ENCODE peak calls at places on chromosomes 13 and 19, in five cellular contexts. M is K562, Y is GM12878, N is SK-N-SH, B is HepG2. W is an unnamed sample.

GRCh38 chr13:24208314-24208713 is 47.8 kb downstream of the SPATA13 start:
- DNase-seq in M (no peak), N (no peak), Y (no peak), B (no peak), W (no peak)

GRCh38 chr19:22600690-22601648 is 33.2 kb upstream of the ZNF492 start:
- DNase-seq in Y (no peak), B (no peak), M (no peak), N (no peak), W (no peak)

GRCh38 chr13:30191491-30192100 is 115.8 kb downstream of the KATNAL1 start:
- DNase-seq in M (no peak), Y (no peak), B (no peak), N (no peak), W (no peak)

GRCh38 chr19:10551698-10552301 is 8.1 kb downstream of the ATG4D start:
- DNase-seq in M (no peak), Y (no peak), B (no peak), N (no peak), W (peak)

GRCh38 chr19:14333101-14333871 is 48.0 kb upstream of the ADGRE5 start:
- DNase-seq in N (peak), Y (no peak), M (peak), B (no peak), W (peak)

GRCh38 chr13:113836917-113837553 is 26.8 kb downstream of the GAS6 start:
- DNase-seq in B (no peak), M (no peak), N (peak), Y (no peak), W (no peak)

GRCh38 chr13:36639610-36640009 is 34.2 kb upstream of the SERTM1 start:
- DNase-seq in B (no peak), N (peak), M (no peak), Y (no peak), W (no peak)

GRCh38 chr19:7888826-7889217 is 512 bp downstream of the LRRC8E start:
- DNase-seq in N (no peak), B (no peak), M (no peak), Y (no peak), W (no peak)

GRCh38 chr13:113151745-113152707 is 6.4 kb upstream of the PROZ start:
- DNase-seq in B (no peak), Y (no peak), M (no peak), N (no peak), W (no peak)

GRCh38 chr19:40139533-40140287 is 49.0 kb upstream of the ZNF780A start:
- DNase-seq in M (peak), N (peak), B (peak), Y (no peak), W (peak)

GRCh38 chr13:29993716-29994488 is 143.5 kb upstream of the UBL3 start:
- DNase-seq in M (no peak), Y (no peak), B (no peak), N (no peak), W (no peak)

GRCh38 chr13:98824376-98825160 is 72.1 kb upstream of the SLC15A1 start:
- DNase-seq in M (no peak), N (no peak), B (no peak), Y (no peak), W (no peak)

GRCh38 chr13:85411608-85412007 is 387.6 kb downstream of the SLITRK6 start:
- DNase-seq in B (no peak), M (no peak), Y (no peak), N (no peak), W (no peak)

GRCh38 chr19:5103812-5104410 is 135.0 kb downstream of the KDM4B start:
- DNase-seq in B (no peak), M (no peak), N (no peak), Y (no peak), W (no peak)

GRCh38 chr13:31945202-31945978 is 86.2 kb upstream of the FRY start:
- DNase-seq in B (no peak), N (peak), M (no peak), Y (no peak), W (peak)

GRCh38 chr13:39612023-39612637 is 9.1 kb upstream of the LHFPL6 start:
- DNase-seq in N (peak), Y (no peak), M (peak), B (peak), W (peak)

GRCh38 chr13:73417012-73417615 is 358.3 kb downstream of the KLF5 start:
- DNase-seq in M (peak), B (peak), N (peak), Y (no peak), W (peak)

GRCh38 chr19:41928221-41928683 is at the start of gene ERFL:
- DNase-seq in Y (no peak), N (peak), M (peak), B (no peak), W (no peak)

GRCh38 chr13:40656358-40656757 is 10.1 kb downstream of the FOXO1 start:
- DNase-seq in M (no peak), B (no peak), Y (no peak), N (no peak), W (no peak)

GRCh38 chr13:111183959-111184684 is 69.0 kb downstream of the ARHGEF7 start:
- DNase-seq in B (no peak), N (no peak), M (no peak), Y (no peak), W (no peak)

GRCh38 chr19:32091196-32091595 is 254.2 kb upstream of the ZNF507 start:
- DNase-seq in B (no peak), M (no peak), N (no peak), Y (no peak), W (no peak)

GRCh38 chr13:52736891-52737290 is 2.7 kb downstream of the CNMD start:
- DNase-seq in M (no peak), B (no peak), N (no peak), Y (no peak), W (no peak)

GRCh38 chr19:991174-991931 is 7.2 kb downstream of the WDR18 start:
- DNase-seq in N (peak), B (no peak), M (peak), Y (no peak), W (peak)

GRCh38 chr19:33628921-33629825 is 7.4 kb downstream of the CHST8 start:
- DNase-seq in M (no peak), B (no peak), Y (no peak), N (no peak), W (no peak)

GRCh38 chr19:2072757-2073551 is 21.9 kb upstream of the MKNK2 start:
- DNase-seq in M (no peak), B (no peak), N (peak), Y (no peak), W (no peak)

GRCh38 chr19:40220674-40221073 is 2.5 kb upstream of the TTC9B start:
- DNase-seq in M (no peak), Y (no peak), B (no peak), N (no peak), W (no peak)

GRCh38 chr13:98208606-98209005 is 31.5 kb upstream of the RNF113B start:
- DNase-seq in M (no peak), N (no peak), B (no peak), Y (no peak), W (no peak)

GRCh38 chr13:53775807-53776206 is 747.2 kb downstream of the OLFM4 start:
- DNase-seq in B (no peak), Y (no peak), M (no peak), N (no peak), W (no peak)

GRCh38 chr13:94351292-94352000 is 128.0 kb downstream of the DCT start:
- DNase-seq in Y (no peak), B (no peak), M (no peak), N (no peak), W (no peak)

GRCh38 chr13:28611021-28611420 is 47.9 kb upstream of the POMP start:
- DNase-seq in B (no peak), N (no peak), Y (no peak), M (no peak), W (no peak)

GRCh38 chr13:97121894-97122293 is 100.2 kb upstream of the MBNL2 start:
- DNase-seq in Y (no peak), B (no peak), N (no peak), M (no peak), W (no peak)

DNA sequence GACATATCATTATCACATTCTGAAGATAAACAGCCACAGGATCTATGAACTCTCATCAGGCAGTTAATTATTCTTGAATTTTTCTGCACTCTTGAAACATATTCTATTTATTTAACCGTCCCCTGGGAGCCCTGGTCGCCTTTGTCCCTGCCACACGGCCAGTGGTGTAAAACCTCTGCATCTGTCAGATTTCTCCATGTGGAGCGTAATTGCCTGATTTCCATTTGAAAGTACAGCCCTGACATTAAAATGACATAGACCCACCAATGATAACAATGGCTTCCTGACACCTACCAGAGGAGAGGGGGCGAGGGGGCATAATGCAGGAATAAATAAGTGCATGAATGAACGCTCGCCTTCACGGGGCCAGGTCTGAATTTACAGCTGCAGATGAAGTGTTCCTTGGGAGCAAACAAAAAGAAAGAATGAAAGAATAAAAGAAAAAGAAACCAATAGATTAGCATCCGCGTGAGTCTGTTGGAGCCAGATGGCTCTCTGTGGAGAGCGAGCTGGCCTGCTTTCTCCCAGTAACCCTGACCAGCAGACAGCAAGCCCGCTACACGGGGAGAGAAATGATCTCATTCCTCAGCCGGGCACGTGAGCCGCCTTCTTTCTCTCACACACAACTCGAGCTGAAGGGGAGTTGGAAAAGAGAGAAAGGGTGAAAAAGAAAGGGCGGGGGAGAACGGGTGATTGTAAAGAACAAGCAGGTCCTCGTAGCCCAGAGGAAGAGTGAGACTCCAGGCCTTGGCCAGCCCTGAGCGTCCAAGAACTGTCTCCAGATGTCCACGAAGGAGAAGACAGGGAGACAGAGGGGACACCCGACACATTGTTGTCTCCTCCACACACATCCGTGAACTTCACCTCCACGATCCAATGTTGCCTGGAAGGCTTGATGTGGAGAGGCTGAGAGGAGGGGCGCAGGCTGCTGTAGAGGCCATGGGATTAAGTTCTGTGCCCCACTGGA is 81.2 kb downstream of the RNASEH2B start:
- DNase-seq in Y (no peak), N (peak), B (no peak), M (no peak), W (peak)
- TF ChIP-seq FOXM1 in Y (no peak), N (no peak), B (no peak), M (no peak), W (no peak)

DNA sequence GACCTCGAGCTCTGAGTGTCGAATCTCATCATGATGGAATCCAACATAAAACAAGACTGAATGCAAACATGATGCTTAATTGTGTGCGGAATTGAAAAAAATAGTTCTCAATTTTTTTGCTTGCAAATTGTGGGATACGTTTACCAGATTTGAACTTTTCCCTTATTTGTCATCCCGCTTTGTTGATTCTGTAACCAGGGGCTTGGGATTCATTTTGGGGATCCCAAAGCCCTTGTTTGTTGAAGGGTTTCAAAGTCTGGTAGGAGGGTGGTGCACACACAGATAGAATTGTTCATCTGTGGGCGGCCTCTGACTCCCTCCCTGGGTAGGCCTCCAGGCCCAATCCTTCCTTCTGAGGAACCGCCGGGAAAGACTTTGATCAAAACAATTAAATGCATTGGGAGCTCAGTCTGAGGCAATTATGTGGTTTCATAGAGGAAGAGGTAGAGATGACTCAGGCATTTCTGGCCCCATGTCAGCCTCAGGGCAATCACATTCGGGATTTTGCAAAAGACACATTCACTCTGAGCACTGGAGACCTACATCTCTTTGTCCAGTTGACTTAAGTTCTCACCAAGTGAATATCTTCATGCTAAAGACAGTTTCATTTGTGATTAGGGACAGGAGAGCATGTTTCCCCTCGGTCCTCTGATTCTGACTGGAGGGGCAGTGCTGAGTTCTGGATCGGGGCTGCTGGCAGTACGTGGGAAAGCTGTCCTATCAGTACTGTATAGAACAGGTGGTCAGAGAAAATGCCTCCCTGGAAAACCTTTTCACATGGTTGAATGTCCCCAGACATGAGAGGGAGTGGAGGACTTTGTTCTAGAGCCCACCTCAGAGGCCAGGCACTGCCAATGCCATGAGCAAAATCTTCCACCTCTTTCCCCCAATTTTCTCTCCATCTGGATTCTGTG is 27.8 kb upstream of the IGFL4 start:
- DNase-seq in Y (no peak), M (no peak), B (peak), N (no peak), W (no peak)
- TF ChIP-seq FOXM1 in Y (no peak), M (no peak), B (no peak), N (no peak), W (no peak)

DNA sequence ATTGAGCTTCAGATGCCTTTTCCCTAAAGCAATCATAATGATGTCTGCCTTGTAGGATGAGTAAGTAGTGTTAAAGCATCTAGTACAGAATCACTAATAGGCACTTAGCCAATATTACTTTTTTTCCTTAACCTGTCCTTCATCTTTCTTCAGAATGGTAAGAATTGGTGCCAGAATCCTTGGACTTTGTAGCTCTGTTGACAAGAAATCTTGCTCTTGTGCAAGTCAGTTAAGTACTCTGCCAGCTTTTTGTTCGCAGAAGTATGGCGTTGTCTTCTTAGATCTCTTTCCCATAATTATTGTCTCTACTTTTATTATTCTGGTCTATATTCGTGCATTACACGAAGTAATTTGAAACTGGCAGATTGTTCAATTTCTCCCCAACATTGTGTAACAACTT is 554.5 kb downstream of the PCDH9 start:
- DNase-seq in Y (no peak), N (no peak), M (no peak), B (no peak), W (no peak)
- TF ChIP-seq FOXM1 in Y (no peak), N (no peak), M (no peak), B (no peak), W (no peak)

GRCh38 chr13:105139380-105140285 is 1395.8 kb downstream of the EFNB2 start:
- DNase-seq in B (peak), Y (peak), M (no peak), N (no peak), W (peak)
- TF ChIP-seq FOXM1 in B (no peak), Y (peak), M (no peak), N (no peak), W (no peak)

DNA sequence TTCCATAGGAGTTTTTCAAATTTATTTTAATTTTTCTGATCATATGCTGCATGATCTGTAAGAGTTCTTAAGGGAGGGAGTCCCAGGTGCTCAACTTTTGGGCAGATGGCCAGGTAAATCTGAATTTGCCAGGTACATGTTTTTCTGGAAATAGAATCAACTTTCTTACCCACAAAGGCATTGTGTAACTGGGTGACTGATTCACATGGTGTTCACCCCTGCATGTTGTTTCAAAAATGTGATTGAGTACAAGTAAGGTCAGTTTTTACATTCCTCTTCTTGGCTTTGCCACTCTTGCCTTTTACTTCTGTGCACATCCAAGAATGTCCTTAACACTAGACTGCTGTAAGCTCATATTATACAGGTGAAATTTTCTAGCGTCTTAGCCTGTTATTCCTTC is 30.4 kb downstream of the RB1 start:
- DNase-seq in M (no peak), B (no peak), N (no peak), Y (no peak), W (no peak)
- TF ChIP-seq FOXM1 in M (no peak), B (no peak), N (no peak), Y (no peak), W (no peak)

GRCh38 chr13:62556973-62557372 is 1141.3 kb upstream of the PCDH20 start:
- DNase-seq in M (no peak), N (no peak), B (no peak), Y (no peak), W (no peak)
- TF ChIP-seq FOXM1 in M (no peak), N (no peak), B (no peak), Y (no peak), W (no peak)

GRCh38 chr19:16370671-16371391 is 46.2 kb downstream of the KLF2 start:
- DNase-seq in M (no peak), Y (no peak), N (no peak), B (no peak), W (no peak)
- TF ChIP-seq FOXM1 in M (no peak), Y (no peak), N (no peak), B (no peak), W (no peak)

GRCh38 chr13:43879323-43880181 is at the start of the genes CCDC122 and LACC1:
- DNase-seq in N (peak), M (no peak), Y (no peak), B (peak), W (peak)

GRCh38 chr13:43880930-43881329 is 1.2 kb downstream of the LACC1 start:
- DNase-seq in N (no peak), Y (no peak), M (no peak), B (no peak), W (no peak)

GRCh38 chr13:43880451-43880850 is 747 bp downstream of the LACC1 start:
- DNase-seq in B (no peak), Y (no peak), M (no peak), N (no peak), W (no peak)

GRCh38 chr13:43877788-43878187 is 1.8 kb downstream of the CCDC122 start:
- DNase-seq in B (no peak), M (no peak), N (no peak), Y (no peak), W (no peak)

GRCh38 chr13:43878897-43879322 is 630 bp downstream of the CCDC122 start:
- DNase-seq in M (no peak), N (no peak), B (peak), Y (peak), W (peak)
- TF ChIP-seq FOXM1 in M (no peak), N (no peak), B (no peak), Y (no peak), W (no peak)

DNA sequence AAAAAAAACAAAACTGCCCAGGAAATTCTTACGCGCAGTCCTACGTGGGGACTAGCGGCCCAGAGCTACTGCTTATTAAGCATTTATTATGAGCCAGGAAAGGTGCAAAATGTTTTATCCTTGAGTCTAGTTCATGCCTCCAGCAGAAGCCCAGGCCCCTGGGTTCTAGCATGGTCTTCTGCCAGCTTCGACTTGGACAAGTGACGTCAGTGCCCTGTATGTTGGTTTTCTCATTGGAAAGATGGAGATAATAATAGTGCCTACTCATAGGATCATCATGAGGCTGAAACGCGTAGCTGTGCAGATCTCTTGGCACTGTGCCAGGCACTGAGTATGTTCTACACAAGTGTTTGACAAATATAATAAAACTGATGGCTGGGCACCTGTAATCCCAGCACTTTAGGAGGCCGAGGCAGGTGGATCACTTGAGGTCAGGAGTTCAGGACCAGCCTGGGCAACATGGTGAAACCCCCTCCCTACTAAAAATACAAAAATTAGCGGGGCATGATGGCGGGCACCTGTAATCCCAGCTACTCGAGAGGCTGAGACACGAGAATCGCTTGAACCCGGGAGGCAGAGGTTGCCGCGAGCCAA is 12.4 kb upstream of the SULT2B1 start:
- DNase-seq in B (no peak), Y (no peak), M (no peak), N (peak), W (no peak)
- TF ChIP-seq FOXM1 in B (no peak), Y (no peak), M (no peak), N (no peak), W (no peak)

DNA sequence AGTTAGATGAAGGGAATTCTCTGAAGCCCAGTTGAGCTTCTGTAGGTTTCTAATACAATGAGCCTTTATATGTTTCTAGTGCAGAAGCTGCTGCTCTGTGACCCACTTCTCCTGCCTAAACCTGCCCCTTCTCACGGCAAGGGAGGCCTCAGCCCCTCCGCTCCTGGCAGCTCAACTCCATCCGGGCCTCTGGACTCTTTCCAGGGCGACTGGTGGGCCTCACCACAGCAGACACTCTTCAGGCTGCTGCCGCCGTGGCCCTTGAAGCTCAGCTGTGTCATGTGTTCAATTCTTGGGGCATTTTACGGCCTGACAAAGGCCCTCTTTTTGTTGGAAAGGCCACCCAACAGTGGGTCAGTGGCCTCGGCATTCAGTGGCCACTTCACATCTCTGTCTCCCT is 10.0 kb upstream of the C19orf33 start:
- DNase-seq in B (no peak), Y (no peak), N (no peak), M (no peak), W (no peak)
- TF ChIP-seq FOXM1 in B (no peak), Y (no peak), N (no peak), M (no peak), W (no peak)